ENCODE peak calls at places on chromosome 14, in seven cellular contexts. C is sigmoid colon, D is adipocyte, W is endodermal cell, H is cardiac muscle cell, U is stomach, E is GM23338. O is an unnamed sample.

GRCh38 chr14:85576848-85577541 is 47.1 kb downstream of the FLRT2 start:
- DNase-seq in C (no peak), D (peak; percentile 43), W (no peak), H (no peak), U (no peak), E (no peak), O (no peak)

GRCh38 chr14:54591461-54592245 is 24.7 kb downstream of the SAMD4A start:
- DNase-seq in C (no peak), D (peak; percentile 55), W (no peak), H (no peak), U (no peak), E (no peak), O (no peak)

GRCh38 chr14:100386121-100386520 is 63.0 kb downstream of the SLC25A47 start:
- DNase-seq in C (no peak), D (peak; percentile 74), W (no peak), H (no peak), U (no peak), E (no peak), O (no peak)

GRCh38 chr14:100661340-100661712 is 65.4 kb upstream of the DLK1 start:
- DNase-seq in C (peak; percentile 84), D (no peak), W (no peak), H (no peak), U (no peak), E (no peak), O (no peak)

GRCh38 chr14:60807971-60808370 is 73.4 kb downstream of the MNAT1 start:
- DNase-seq in C (no peak), D (no peak), W (no peak), H (no peak), U (no peak), E (no peak), O (no peak)

GRCh38 chr14:100607611-100607956 is 20.4 kb upstream of the BEGAIN start:
- DNase-seq in C (peak; percentile 46), D (no peak), W (peak; percentile 42), H (no peak), U (no peak), E (no peak), O (no peak)

GRCh38 chr14:36221097-36221496 is 44.6 kb upstream of the PTCSC3 start:
- DNase-seq in C (no peak), D (no peak), W (no peak), H (no peak), U (no peak), E (peak; percentile 72), O (no peak)

GRCh38 chr14:94196057-94196456 is 21.9 kb downstream of the PPP4R4 start:
- DNase-seq in C (no peak), D (no peak), W (no peak), H (no peak), U (no peak), E (no peak), O (no peak)

GRCh38 chr14:52391866-52392600 is 77.9 kb downstream of the PTGER2 start:
- DNase-seq in C (no peak), D (peak; percentile 81), W (no peak), H (no peak), U (no peak), E (no peak), O (peak; percentile 56)

GRCh38 chr14:47278233-47278842 is 397.1 kb downstream of the MDGA2 start:
- DNase-seq in C (no peak), D (peak; percentile 4), W (peak; percentile 90), H (peak; percentile 77), U (peak; percentile 43), E (peak; percentile 80), O (no peak)

GRCh38 chr14:100428727-100429126 is 105.6 kb downstream of the SLC25A47 start:
- DNase-seq in C (no peak), D (no peak), W (no peak), H (no peak), U (no peak), E (no peak), O (no peak)

GRCh38 chr14:96614528-96614927 is 112.3 kb downstream of the PAPOLA start:
- DNase-seq in C (no peak), D (no peak), W (no peak), H (no peak), U (no peak), E (no peak), O (no peak)

GRCh38 chr14:61894452-61895077 is 132.3 kb downstream of the SNAPC1 start:
- DNase-seq in C (no peak), D (peak; percentile 92), W (peak; percentile 85), H (peak; percentile 88), U (peak; percentile 65), E (peak; percentile 84), O (peak; percentile 16)

GRCh38 chr14:98931911-98932310 is 340.1 kb downstream of the BCL11B start:
- DNase-seq in C (peak; percentile 62), D (no peak), W (no peak), H (no peak), U (peak; percentile 36), E (no peak), O (no peak)

GRCh38 chr14:49622022-49622607 is 1.5 kb downstream of the MGAT2 start:
- DNase-seq in C (no peak), D (no peak), W (no peak), H (no peak), U (no peak), E (no peak), O (no peak)

GRCh38 chr14:49623387-49623786 is 2.8 kb downstream of the MGAT2 start:
- DNase-seq in C (no peak), D (peak; percentile 26), W (no peak), H (no peak), U (no peak), E (no peak), O (no peak)

GRCh38 chr14:49620182-49621113 is at the start of the genes MGAT2 and RPL36AL:
- DNase-seq in C (peak; percentile 99), D (peak; percentile 99), W (peak; percentile 99), H (peak; percentile 97), U (peak; percentile 98), E (peak; percentile 99), O (peak; percentile 91)

GRCh38 chr14:49621114-49621881 is 699 bp downstream of the MGAT2 start:
- DNase-seq in C (peak; percentile 86), D (no peak), W (peak; percentile 88), H (no peak), U (peak; percentile 63), E (peak; percentile 76), O (no peak)

GRCh38 chr14:49623941-49624806 is 3.6 kb downstream of the MGAT2 start:
- DNase-seq in C (no peak), D (no peak), W (no peak), H (no peak), U (no peak), E (no peak), O (no peak)
- H3K4me3 ChIP-seq in C (no peak overlapping the region), D (peak overlapping the region; percentile 99), W (no peak overlapping the region), H (no peak overlapping the region), U (no peak overlapping the region), E (no peak overlapping the region), O (no peak overlapping the region)

DNA sequence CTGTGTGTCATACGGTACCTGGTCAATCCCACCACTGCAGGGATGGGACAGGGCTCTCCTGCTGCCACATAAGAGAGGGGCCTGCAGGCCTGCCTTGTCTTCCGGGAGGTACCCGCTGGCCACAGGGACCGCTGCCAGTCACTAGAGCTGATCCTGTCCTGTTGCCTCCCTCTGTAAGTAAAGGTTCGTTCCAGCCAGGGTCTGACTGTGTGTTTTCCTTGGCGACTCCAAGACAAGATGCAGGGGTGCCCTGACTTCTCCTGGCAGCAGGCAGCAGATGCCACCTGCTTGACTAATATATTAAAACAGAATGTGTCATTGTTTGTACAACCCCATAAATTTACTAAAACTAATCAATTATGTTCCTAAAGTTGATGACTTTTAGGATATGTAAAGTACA is 41.5 kb upstream of the ASPG start:
- DNase-seq in C (no peak), D (no peak), W (no peak), H (no peak), U (no peak), E (no peak), O (no peak)
- H3K36me3 ChIP-seq in C (no peaks in the 10 kb centered on the region), D (no peaks in the 10 kb centered on the region), W (no peaks in the 10 kb centered on the region), H (no peaks in the 10 kb centered on the region), U (no peaks in the 10 kb centered on the region), E (no peaks in the 10 kb centered on the region), O (no peaks in the 10 kb centered on the region)

GRCh38 chr14:64970776-64971451 is 1.2 kb downstream of the RAB15 start:
- DNase-seq in C (no peak), D (peak; percentile 10), W (peak; percentile 66), H (peak; percentile 10), U (no peak), E (peak; percentile 48), O (no peak)
- H3K4me3 ChIP-seq in C (no peak overlapping the region), D (peak overlapping the region; percentile 81), W (peak overlapping the region; percentile 83), H (peak overlapping the region; percentile 59), U (peak overlapping the region; percentile 77), E (peak overlapping the region; percentile 87), O (peak overlapping the region; percentile 77)

DNA sequence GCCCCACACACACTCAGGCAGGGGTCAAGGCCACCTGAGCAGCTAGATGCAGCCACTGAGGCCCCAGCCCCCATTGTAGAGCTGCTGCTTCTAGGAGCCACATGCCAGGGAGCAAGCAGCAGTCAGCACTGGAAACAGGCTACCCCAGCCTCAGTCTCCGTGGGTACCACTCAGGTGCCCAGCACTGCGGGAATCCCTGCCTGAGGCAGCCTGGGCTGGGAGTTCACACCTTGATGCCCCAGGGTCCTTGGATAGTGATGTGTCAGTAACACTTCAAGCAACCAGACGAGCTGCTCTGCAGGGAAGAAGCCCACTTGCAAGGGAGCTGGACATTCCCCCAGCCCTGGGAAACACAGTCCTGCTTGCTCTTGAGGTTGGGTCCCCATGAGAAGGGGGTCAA is 90.8 kb downstream of the ZFP36L1 start:
- DNase-seq in C (peak; percentile 44), D (no peak), W (no peak), H (no peak), U (no peak), E (no peak), O (no peak)
- H3K36me3 ChIP-seq in C (no peaks in the 10 kb centered on the region), D (no peaks in the 10 kb centered on the region), W (no peaks in the 10 kb centered on the region), H (no peaks in the 10 kb centered on the region), U (no peaks in the 10 kb centered on the region), E (no peaks in the 10 kb centered on the region), O (no peaks in the 10 kb centered on the region)

GRCh38 chr14:22225526-22226133 is 363.4 kb downstream of the DAD1 start:
- DNase-seq in C (no peak), D (peak; percentile 75), W (no peak), H (no peak), U (no peak), E (no peak), O (no peak)

GRCh38 chr14:22230517-22230916 is 358.5 kb downstream of the DAD1 start:
- DNase-seq in C (no peak), D (no peak), W (no peak), H (no peak), U (no peak), E (no peak), O (no peak)

GRCh38 chr14:22231022-22231421 is 358.0 kb downstream of the DAD1 start:
- DNase-seq in C (no peak), D (no peak), W (no peak), H (no peak), U (no peak), E (no peak), O (no peak)

GRCh38 chr14:22227084-22227483 is 361.9 kb downstream of the DAD1 start:
- DNase-seq in C (no peak), D (no peak), W (no peak), H (no peak), U (no peak), E (no peak), O (no peak)

DNA sequence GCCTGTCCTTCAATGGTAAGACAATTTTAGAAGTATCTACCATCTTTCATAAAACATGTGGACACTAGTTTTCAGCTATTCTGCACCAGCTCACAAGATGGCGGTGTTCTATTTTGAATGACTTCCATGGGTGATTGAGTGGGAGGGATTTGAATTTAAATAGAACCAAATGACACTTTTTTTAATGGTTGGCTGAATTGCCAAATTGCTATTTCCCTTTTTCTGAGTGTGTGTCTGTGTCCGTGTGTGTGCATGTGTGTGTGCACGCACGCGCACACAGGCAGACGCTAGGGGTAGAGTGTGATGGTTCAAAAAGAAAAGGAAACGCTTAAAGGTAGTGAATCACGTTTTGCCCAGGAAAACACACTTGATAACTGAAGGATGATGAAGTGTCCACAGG is 362.6 kb downstream of the DAD1 start:
- DNase-seq in C (no peak), D (no peak), W (peak; percentile 55), H (no peak), U (no peak), E (peak; percentile 68), O (no peak)
- H3K4me3 ChIP-seq in C (no peak overlapping the region), D (no peak overlapping the region), W (no peak overlapping the region), H (no peak overlapping the region), U (no peak overlapping the region), E (no peak overlapping the region), O (no peak overlapping the region)

O was measured in kidney epithelial cell.